ENCODE peak calls at places on chromosomes 13 and 19, in six cellular contexts. T is hepatic stellate cell, W is NCI-H2081 treated with DMSO at 0.1 percent for 48 hours, M is left ventricle myocardium superior, Q is NCI-H510A treated with DMSO at 0.1 percent for 48 hours, Y is foreskin keratinocyte. D is an unnamed sample.

GRCh38 chr19:41476583-41476982 is 33.6 kb downstream of the ERICH4 start:
- DNase-seq in M (no peak), Y (no peak), W (no peak), T (no peak), Q (no peak), D (no peak)

GRCh38 chr19:4061683-4062575 is 4.8 kb downstream of the ZBTB7A start:
- DNase-seq in W (no peak), Y (no peak), T (no peak), Q (peak), M (no peak), D (peak)

GRCh38 chr19:2426661-2427322 is 594 bp downstream of the TIMM13 start:
- DNase-seq in M (peak), W (no peak), T (peak), Q (no peak), Y (peak), D (peak)

GRCh38 chr13:45256254-45256653 is 55.4 kb upstream of the KCTD4 start:
- DNase-seq in Y (no peak), M (no peak), W (no peak), T (no peak), Q (no peak), D (no peak)

GRCh38 chr13:112587359-112587766 is 590 bp downstream of the TUBGCP3 start:
- DNase-seq in T (peak), Y (peak), Q (peak), M (peak), W (peak), D (peak)

GRCh38 chr19:36009220-36009619 is 607 bp upstream of the SYNE4 start:
- DNase-seq in M (peak), T (peak), W (no peak), Q (peak), Y (no peak), D (peak)

GRCh38 chr19:55088543-55089265 is 13.0 kb downstream of the EPS8L1 start:
- DNase-seq in W (no peak), Q (peak), M (peak), T (peak), Y (no peak), D (peak)

GRCh38 chr19:44401108-44401786 is at the start of gene ZNF285:
- DNase-seq in W (no peak), Y (peak), M (peak), T (peak), Q (no peak), D (peak)

GRCh38 chr13:52353116-52353718 is 52.8 kb downstream of the THSD1 start:
- DNase-seq in M (no peak), Y (no peak), Q (no peak), W (no peak), T (peak), D (no peak)

GRCh38 chr19:3710265-3710812 is 2.2 kb downstream of the TJP3 start:
- DNase-seq in W (no peak), M (peak), Q (peak), T (no peak), Y (no peak), D (peak)

GRCh38 chr19:51676566-51677083 is 16.5 kb upstream of the SPACA6 start:
- DNase-seq in Y (no peak), M (no peak), T (no peak), Q (no peak), W (no peak), D (no peak)

GRCh38 chr13:31797154-31797775 is 57.9 kb downstream of the RXFP2 start:
- DNase-seq in T (peak), W (no peak), M (no peak), Q (peak), Y (no peak), D (no peak)

GRCh38 chr19:46551175-46551574 is 50.0 kb upstream of the CALM3 start:
- DNase-seq in W (no peak), Y (no peak), T (no peak), M (no peak), Q (no peak), D (no peak)

GRCh38 chr19:33524024-33524664 is 2.6 kb upstream of the PEPD start:
- DNase-seq in T (no peak), W (no peak), Y (no peak), Q (no peak), M (no peak), D (no peak)

GRCh38 chr19:44447864-44448674 is at the start of gene ZNF229:
- DNase-seq in Y (peak), M (peak), T (peak), W (peak), Q (peak), D (peak)

GRCh38 chr13:61685683-61686013 is 270.0 kb upstream of the PCDH20 start:
- DNase-seq in T (no peak), W (no peak), Y (no peak), M (no peak), Q (peak), D (no peak)

GRCh38 chr13:78603240-78603947 is at the start of gene POU4F1:
- DNase-seq in M (peak), Y (no peak), Q (peak), T (no peak), W (peak), D (peak)

GRCh38 chr13:52779028-52779612 is 39.5 kb upstream of the CNMD start:
- DNase-seq in T (no peak), Q (no peak), M (no peak), Y (no peak), W (no peak), D (no peak)

GRCh38 chr13:98540476-98540875 is 36.4 kb downstream of the STK24 start:
- DNase-seq in T (no peak), M (no peak), W (no peak), Q (no peak), Y (no peak), D (no peak)

GRCh38 chr19:7191946-7192691 is 102.1 kb downstream of the INSR start:
- DNase-seq in Y (no peak), Q (no peak), W (no peak), M (no peak), T (no peak), D (no peak)

GRCh38 chr19:33703438-33703750 is 81.6 kb downstream of the CHST8 start:
- DNase-seq in Y (no peak), W (no peak), Q (no peak), T (no peak), M (no peak), D (no peak)

GRCh38 chr19:49335784-49336481 is 727 bp downstream of the CD37 start:
- DNase-seq in W (no peak), Q (no peak), Y (no peak), M (no peak), T (no peak), D (no peak)

GRCh38 chr19:38033658-38034150 is 126.7 kb downstream of the SIPA1L3 start:
- DNase-seq in M (no peak), Y (no peak), Q (peak), T (no peak), W (no peak), D (no peak)

GRCh38 chr13:73936001-73936400 is 198.2 kb downstream of the KLF12 start:
- DNase-seq in W (no peak), T (no peak), Y (no peak), M (no peak), Q (no peak), D (no peak)

GRCh38 chr19:57830071-57830602 is at the start of gene ZNF587B:
- DNase-seq in W (no peak), T (peak), Y (peak), Q (no peak), M (peak), D (peak)

GRCh38 chr19:14683439-14683838 is 6.4 kb upstream of the ZNF333 start:
- DNase-seq in Q (no peak), T (no peak), Y (no peak), W (no peak), M (no peak), D (no peak)

GRCh38 chr13:58843071-58843470 is 1211.5 kb downstream of the PCDH17 start:
- DNase-seq in T (no peak), Y (no peak), Q (no peak), W (no peak), M (no peak), D (no peak)

GRCh38 chr19:3608750-3609322 is 2.2 kb upstream of the TBXA2R start:
- DNase-seq in M (peak), Q (no peak), W (no peak), Y (no peak), T (peak), D (no peak)

GRCh38 chr19:3370728-3371591 is 4.6 kb downstream of the NFIC start:
- DNase-seq in Y (no peak), W (no peak), T (no peak), M (no peak), Q (no peak), D (no peak)

GRCh38 chr19:31701146-31701545 is 351.9 kb upstream of the TSHZ3 start:
- DNase-seq in Y (no peak), T (no peak), W (no peak), Q (no peak), M (no peak), D (no peak)

GRCh38 chr19:1754651-1755466 is 1.6 kb downstream of the ONECUT3 start:
- DNase-seq in Q (no peak), T (no peak), M (no peak), Y (peak), W (no peak), D (no peak)

D was measured in colonic mucosa.